ENCODE peak calls at places on chromosomes 3 and 15, in four cellular contexts. V is GM12865, O is type B pancreatic cell, T is AG04450. C is an unnamed sample.

GRCh38 chr15:63911160-63911559 is 77.4 kb upstream of the HERC1 start:
- DNase-seq in O (no peak), V (no peak), T (no peak), C (no peak)

GRCh38 chr3:194046995-194047681 is 88.8 kb upstream of the HES1 start:
- DNase-seq in T (no peak), O (no peak), V (peak; percentile 23), C (no peak)

GRCh38 chr3:190320594-190321362 is 1.5 kb downstream of the CLDN1 start:
- DNase-seq in V (no peak), O (no peak), T (no peak), C (no peak)

GRCh38 chr3:184328516-184328915 is 8.9 kb upstream of the FAM131A start:
- DNase-seq in V (no peak), T (no peak), O (no peak), C (no peak)

GRCh38 chr15:31065824-31066223 is 35.7 kb downstream of the TRPM1 start:
- DNase-seq in V (no peak), T (no peak), O (no peak), C (no peak)

GRCh38 chr3:118960876-118961275 is 73.8 kb downstream of the IGSF11 start:
- DNase-seq in V (no peak), O (no peak), T (no peak), C (no peak)

GRCh38 chr3:158531334-158531733 is 39.7 kb upstream of the MLF1 start:
- DNase-seq in O (no peak), V (no peak), T (no peak), C (no peak)

GRCh38 chr3:16480861-16481569 is 32.5 kb downstream of the RFTN1 start:
- DNase-seq in O (no peak), T (no peak), V (peak; percentile 47), C (no peak)

GRCh38 chr15:85541744-85542143 is 161.3 kb downstream of the AKAP13 start:
- DNase-seq in O (no peak), V (peak; percentile 57), T (no peak), C (no peak)

GRCh38 chr15:56774356-56774755 is 41.0 kb upstream of the ZNF280D start:
- DNase-seq in O (no peak), V (no peak), T (no peak), C (no peak)

GRCh38 chr3:10553586-10554235 is 48.3 kb upstream of the ATP2B2 start:
- DNase-seq in V (no peak), O (peak; percentile 61), T (no peak), C (peak; percentile 71)

GRCh38 chr3:140467916-140468315 is 209.9 kb upstream of the TRIM42 start:
- DNase-seq in T (no peak), V (no peak), O (no peak), C (no peak)

GRCh38 chr3:138197058-138197457 is 10.0 kb downstream of the ARMC8 start:
- DNase-seq in V (peak; percentile 21), O (no peak), T (no peak), C (no peak)

GRCh38 chr15:68418611-68419161 is 13.3 kb downstream of the ITGA11 start:
- DNase-seq in V (no peak), O (peak; percentile 29), T (peak; percentile 82), C (peak; percentile 74)

GRCh38 chr3:144456041-144456440 is 484.4 kb downstream of the DIPK2A start:
- DNase-seq in O (no peak), T (no peak), V (no peak), C (no peak)

GRCh38 chr3:24288538-24289236 is 206.0 kb downstream of the THRB start:
- DNase-seq in O (no peak), V (no peak), T (no peak), C (no peak)

GRCh38 chr3:14430706-14431470 is 28.5 kb downstream of the SLC6A6 start:
- DNase-seq in T (no peak), V (peak; percentile 20), O (no peak), C (no peak)

GRCh38 chr3:171183042-171183441 is 156.5 kb upstream of the SLC2A2 start:
- DNase-seq in V (no peak), T (no peak), O (no peak), C (no peak)
- TF ChIP-seq CTCF in V (no peak), T (peak; percentile 51), O (peak; percentile 40), C (no peak)

DNA sequence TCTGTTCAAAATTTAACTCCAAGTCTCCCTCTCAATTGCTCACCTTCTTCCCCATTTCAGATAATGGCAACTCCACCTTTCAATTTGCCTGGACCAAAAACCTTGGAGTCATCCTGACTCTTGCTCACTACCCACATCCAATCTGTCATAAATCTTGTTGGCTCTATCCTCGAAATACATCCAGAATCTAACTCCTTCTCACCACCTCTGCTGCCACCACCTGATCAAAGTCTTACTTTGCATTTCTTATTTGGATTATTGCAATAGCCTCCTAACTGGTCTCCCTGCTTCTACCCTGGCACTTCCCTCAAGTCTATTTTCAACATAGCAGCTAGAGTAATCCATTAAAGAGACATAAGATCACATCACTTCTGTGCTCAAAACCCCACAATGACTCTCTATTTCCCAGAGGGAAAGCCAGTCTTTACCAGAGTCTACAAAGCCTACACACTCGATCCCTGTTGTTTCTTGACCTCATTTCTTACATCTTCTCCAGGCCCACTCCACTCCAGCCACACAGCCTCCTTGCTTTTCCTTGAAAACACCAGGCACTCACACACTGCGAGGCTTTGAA is 86.6 kb downstream of the GPR156 start:
- DNase-seq in O (no peak), T (no peak), V (peak; percentile 30), C (no peak)
- TF ChIP-seq CTCF in O (no peak), T (peak; percentile 33), V (peak; percentile 27), C (peak; percentile 64)

DNA sequence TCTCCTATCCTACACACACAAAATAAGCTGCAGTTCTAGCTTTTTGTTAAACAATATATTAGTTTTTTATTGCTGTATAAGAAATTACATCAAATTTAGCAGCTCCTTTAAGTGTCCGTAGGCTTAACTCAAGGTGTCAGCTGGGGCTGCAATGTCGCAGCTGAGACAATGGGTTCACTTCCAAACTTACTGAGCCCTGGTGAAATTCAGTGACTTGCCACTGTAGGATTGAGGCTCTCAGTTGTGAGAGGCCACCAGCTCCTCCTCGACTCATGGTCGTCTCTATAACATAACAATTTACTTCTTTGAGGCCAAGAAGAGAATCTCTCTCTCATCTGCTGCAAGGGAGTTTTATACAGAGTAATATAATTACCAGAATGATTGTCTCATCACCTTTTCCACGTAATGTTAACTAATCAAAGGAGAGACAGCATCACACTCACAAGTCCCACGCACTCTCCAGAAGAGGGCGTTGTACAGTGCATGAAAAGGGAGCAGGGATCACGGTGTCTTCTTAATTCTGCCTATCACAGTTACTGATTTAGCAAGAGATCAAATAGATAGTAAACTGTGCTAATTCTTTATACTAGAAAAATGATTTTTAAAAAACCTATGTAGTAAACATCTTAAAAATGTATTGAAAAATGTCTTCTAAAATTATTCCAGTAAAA is 735.6 kb upstream of the GBE1 start:
- DNase-seq in V (peak; percentile 36), T (no peak), O (no peak), C (no peak)
- TF ChIP-seq CTCF in V (peak; percentile 44), T (no peak), O (peak; percentile 67), C (peak; percentile 51)

GRCh38 chr15:28885630-28886430 is at the start of gene APBA2:
- DNase-seq in V (no peak), T (no peak), O (no peak), C (no peak)
- TF ChIP-seq CTCF in V (no peak), T (no peak), O (no peak), C (no peak)

DNA sequence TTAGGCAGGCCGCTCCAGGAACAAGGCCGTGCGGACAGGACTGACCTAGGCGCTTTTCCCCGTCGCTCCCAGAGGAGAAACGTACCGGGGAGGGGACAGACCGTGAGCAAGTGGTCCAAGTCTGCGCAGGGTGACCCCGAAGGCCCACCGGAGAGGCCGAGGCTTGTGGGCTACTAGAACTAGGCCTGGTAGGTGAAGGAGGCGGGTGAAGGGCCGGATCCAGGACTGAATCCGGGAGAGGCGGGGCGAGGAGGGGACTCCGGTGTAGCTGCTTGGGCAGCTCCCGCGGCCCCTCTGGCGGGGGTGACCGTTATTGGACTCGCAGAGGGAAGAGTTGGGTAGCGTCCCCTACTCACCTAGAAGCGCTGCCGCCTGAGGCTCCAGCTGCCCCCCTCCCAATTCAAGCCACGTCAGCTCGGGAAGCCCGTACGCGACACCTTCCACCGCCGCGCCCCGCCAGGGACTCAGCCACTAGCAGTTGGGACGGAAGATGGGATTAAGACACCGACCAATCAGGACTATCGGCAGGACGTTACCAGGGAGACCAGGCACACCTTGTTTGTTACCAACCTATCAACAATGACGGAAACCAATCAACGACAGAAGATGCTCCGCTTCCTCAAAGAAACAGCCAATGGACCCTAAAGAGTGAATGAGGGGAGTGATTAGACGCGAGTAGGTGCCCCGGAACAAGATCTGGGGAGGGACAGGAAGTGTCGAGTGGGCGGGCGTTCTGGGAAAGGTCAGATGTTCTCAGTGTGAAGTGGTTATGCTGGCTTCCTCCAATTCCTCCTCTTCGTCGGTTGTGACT is at the start of gene GOLGB1:
- DNase-seq in O (peak; percentile 89), T (peak; percentile 97), V (peak; percentile 99), C (peak; percentile 96)
- TF ChIP-seq CTCF in O (peak; percentile 43), T (peak; percentile 24), V (no peak), C (peak; percentile 14)

GRCh38 chr3:50665603-50666115 is 9.1 kb upstream of the DOCK3 start:
- DNase-seq in T (no peak), V (no peak), O (no peak), C (peak; percentile 36)

GRCh38 chr3:50662408-50662807 is 12.3 kb upstream of the DOCK3 start:
- DNase-seq in V (no peak), O (no peak), T (no peak), C (no peak)

GRCh38 chr3:50666801-50667200 is 7.9 kb upstream of the DOCK3 start:
- DNase-seq in T (no peak), O (no peak), V (no peak), C (peak; percentile 5)

GRCh38 chr3:50661321-50661837 is 13.3 kb upstream of the DOCK3 start:
- DNase-seq in T (no peak), V (no peak), O (no peak), C (no peak)

GRCh38 chr3:50664959-50665602 is 9.6 kb upstream of the DOCK3 start:
- DNase-seq in O (no peak), V (no peak), T (no peak), C (peak; percentile 42)
- TF ChIP-seq CTCF in O (no peak), V (no peak), T (no peak), C (no peak)

DNA sequence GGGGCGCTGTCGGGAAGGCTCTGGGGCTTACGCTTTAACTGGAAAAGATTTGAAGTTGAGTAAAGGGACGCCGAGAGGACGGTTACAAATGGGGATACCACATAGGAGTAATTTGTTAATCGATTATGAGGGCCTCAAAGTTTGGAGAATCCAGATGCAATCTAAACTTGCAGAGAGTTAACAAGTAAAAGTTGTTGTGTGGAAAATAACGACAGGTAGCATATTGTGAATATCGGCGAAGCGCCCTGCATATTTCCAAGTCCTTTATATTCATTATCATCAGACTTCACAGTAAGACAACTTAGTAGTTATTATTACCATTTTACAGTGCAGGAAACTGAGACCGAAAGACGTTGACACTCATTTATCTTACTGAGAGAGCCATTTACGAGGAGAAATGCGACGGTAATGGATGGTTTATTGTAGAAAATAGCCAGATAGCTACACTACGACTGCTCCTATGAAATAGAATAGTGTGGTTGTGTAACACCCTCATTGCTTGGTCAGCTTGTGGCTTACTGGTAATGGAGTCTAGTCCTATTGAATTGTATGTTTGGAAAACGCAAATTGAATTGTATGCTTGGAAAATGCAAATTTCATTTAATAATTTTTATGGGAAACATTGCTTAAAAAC is 702 bp downstream of the MKRN2 start:
- DNase-seq in O (no peak), V (peak; percentile 19), T (no peak), C (no peak)
- TF ChIP-seq CTCF in O (no peak), V (no peak), T (no peak), C (no peak)

C was measured in osteocyte.